ENCODE peak calls at places on chromosomes 4 and X, in six cellular contexts. N, J, P, D, W and Y are unnamed samples.

GRCh38 chr4:105060628-105061027 is 86.0 kb upstream of the TET2 start:
- DNase-seq in N (peak; percentile 42), J (peak; percentile 0), P (no peak), D (no peak), W (peak; percentile 73), Y (no peak)

GRCh38 chr4:142291299-142291698 is 554.8 kb downstream of the INPP4B start:
- DNase-seq in N (no peak), J (no peak), P (no peak), D (no peak), W (no peak), Y (no peak)

GRCh38 chr4:7021930-7022658 is 21.1 kb upstream of the TADA2B start:
- DNase-seq in N (no peak), J (peak; percentile 67), P (no peak), D (peak; percentile 98), W (no peak), Y (peak; percentile 71)

GRCh38 chr4:20592666-20593065 is 107.6 kb upstream of the PACRGL start:
- DNase-seq in N (no peak), J (peak; percentile 50), P (no peak), D (peak; percentile 9), W (no peak), Y (no peak)

GRCh38 chr4:3250438-3250955 is 1.5 kb downstream of the MSANTD1 start:
- DNase-seq in N (no peak), J (no peak), P (no peak), D (no peak), W (no peak), Y (no peak)

GRCh38 chr4:163164591-163164990 is 2.1 kb downstream of the NAF1 start:
- DNase-seq in N (no peak), J (peak; percentile 5), P (no peak), D (no peak), W (no peak), Y (no peak)

GRCh38 chrX:31323658-31324057 is 251.8 kb upstream of the FTHL17 start:
- DNase-seq in N (no peak), J (no peak), P (no peak), D (no peak), W (peak; percentile 9), Y (no peak)

GRCh38 chr4:76836860-76837564 is 60.9 kb downstream of the SOWAHB start:
- DNase-seq in N (no peak), J (no peak), P (no peak), D (no peak), W (no peak), Y (no peak)

GRCh38 chr4:7773401-7774187 is 166.1 kb downstream of the AFAP1 start:
- DNase-seq in N (no peak), J (no peak), P (no peak), D (no peak), W (no peak), Y (no peak)

GRCh38 chr4:128525387-128525786 is 237.8 kb upstream of the PGRMC2 start:
- DNase-seq in N (no peak), J (peak; percentile 67), P (no peak), D (peak; percentile 26), W (peak; percentile 20), Y (no peak)

GRCh38 chr4:111269439-111269838 is 646.6 kb upstream of the PITX2 start:
- DNase-seq in N (no peak), J (peak; percentile 5), P (no peak), D (no peak), W (no peak), Y (no peak)

GRCh38 chr4:10007436-10007740 is 13.9 kb downstream of the SLC2A9 start:
- DNase-seq in N (peak; percentile 36), J (no peak), P (no peak), D (no peak), W (peak; percentile 63), Y (no peak)

GRCh38 chrX:16874458-16875095 is 4.4 kb upstream of the RBBP7 start:
- DNase-seq in N (no peak), J (no peak), P (no peak), D (no peak), W (no peak), Y (no peak)